ENCODE peak calls at places on chromosomes 6 and 20, in seven cellular contexts. One of them, this sample, is unnamed.

GRCh38 chr6:79684821-79685220 is 53.7 kb downstream of the SH3BGRL2 start:
- DNase-seq in sigmoid colon: no peak
- DNase-seq in HepG2: no peak
- DNase-seq in CD8-positive, alpha-beta T cell: no peak
- DNase-seq in Calu3: no peak
- DNase-seq in MCF 10A: no peak
- DNase-seq in left ventricle myocardium inferior: no peak
- DNase-seq in this sample: no peak

GRCh38 chr20:41249371-41249770 is 68.2 kb downstream of the ZHX3 start:
- DNase-seq in sigmoid colon: peak
- DNase-seq in HepG2: no peak
- DNase-seq in CD8-positive, alpha-beta T cell: no peak
- DNase-seq in Calu3: no peak
- DNase-seq in MCF 10A: peak
- DNase-seq in left ventricle myocardium inferior: peak
- DNase-seq in this sample: no peak

GRCh38 chr6:123589317-123589716 is 47.4 kb downstream of the TRDN start:
- DNase-seq in sigmoid colon: no peak
- DNase-seq in HepG2: no peak
- DNase-seq in CD8-positive, alpha-beta T cell: no peak
- DNase-seq in Calu3: no peak
- DNase-seq in MCF 10A: no peak
- DNase-seq in left ventricle myocardium inferior: no peak
- DNase-seq in this sample: no peak

GRCh38 chr6:112639436-112639835 is 292.3 kb downstream of the RFPL4B start:
- DNase-seq in sigmoid colon: no peak
- DNase-seq in HepG2: no peak
- DNase-seq in CD8-positive, alpha-beta T cell: no peak
- DNase-seq in Calu3: no peak
- DNase-seq in MCF 10A: peak
- DNase-seq in left ventricle myocardium inferior: no peak
- DNase-seq in this sample: no peak

GRCh38 chr6:125868996-125869395 is 78.2 kb downstream of the NCOA7 start:
- DNase-seq in sigmoid colon: peak
- DNase-seq in HepG2: no peak
- DNase-seq in CD8-positive, alpha-beta T cell: no peak
- DNase-seq in Calu3: no peak
- DNase-seq in MCF 10A: no peak
- DNase-seq in left ventricle myocardium inferior: peak
- DNase-seq in this sample: no peak

GRCh38 chr20:2840138-2840966 is at the start of the genes PCED1A and VPS16:
- DNase-seq in sigmoid colon: peak
- DNase-seq in HepG2: peak
- DNase-seq in CD8-positive, alpha-beta T cell: peak
- DNase-seq in Calu3: peak
- DNase-seq in MCF 10A: peak
- DNase-seq in left ventricle myocardium inferior: peak
- DNase-seq in this sample: peak

GRCh38 chr6:30770164-30770563 is 25.8 kb upstream of the IER3 start:
- DNase-seq in sigmoid colon: no peak
- DNase-seq in HepG2: no peak
- DNase-seq in CD8-positive, alpha-beta T cell: no peak
- DNase-seq in Calu3: no peak
- DNase-seq in MCF 10A: no peak
- DNase-seq in left ventricle myocardium inferior: no peak
- DNase-seq in this sample: no peak

GRCh38 chr6:107323133-107323785 is 136.1 kb downstream of the PDSS2 start:
- DNase-seq in sigmoid colon: no peak
- DNase-seq in HepG2: no peak
- DNase-seq in CD8-positive, alpha-beta T cell: no peak
- DNase-seq in Calu3: no peak
- DNase-seq in MCF 10A: no peak
- DNase-seq in left ventricle myocardium inferior: no peak
- DNase-seq in this sample: no peak

GRCh38 chr20:49541733-49542513 is 26.0 kb downstream of the PTGIS start:
- DNase-seq in sigmoid colon: peak
- DNase-seq in HepG2: peak
- DNase-seq in CD8-positive, alpha-beta T cell: peak
- DNase-seq in Calu3: peak
- DNase-seq in MCF 10A: peak
- DNase-seq in left ventricle myocardium inferior: peak
- DNase-seq in this sample: no peak

GRCh38 chr6:137165375-137166246 is 7.8 kb downstream of the IL22RA2 start:
- DNase-seq in sigmoid colon: no peak
- DNase-seq in HepG2: peak
- DNase-seq in CD8-positive, alpha-beta T cell: no peak
- DNase-seq in Calu3: peak
- DNase-seq in MCF 10A: peak
- DNase-seq in left ventricle myocardium inferior: no peak
- DNase-seq in this sample: no peak
- TF ChIP-seq CTCF in sigmoid colon: no peak
- TF ChIP-seq CTCF in HepG2: peak
- TF ChIP-seq CTCF in CD8-positive, alpha-beta T cell: no peak
- TF ChIP-seq CTCF in Calu3: peak
- TF ChIP-seq CTCF in MCF 10A: peak
- TF ChIP-seq CTCF in left ventricle myocardium inferior: peak
- TF ChIP-seq CTCF in this sample: peak

GRCh38 chr6:141199074-141199473 is 933.7 kb upstream of the GJE1 start:
- DNase-seq in sigmoid colon: no peak
- DNase-seq in HepG2: no peak
- DNase-seq in CD8-positive, alpha-beta T cell: no peak
- DNase-seq in Calu3: no peak
- DNase-seq in MCF 10A: no peak
- DNase-seq in left ventricle myocardium inferior: no peak
- DNase-seq in this sample: no peak

GRCh38 chr6:141195251-141195832 is 937.4 kb upstream of the GJE1 start:
- DNase-seq in sigmoid colon: no peak
- DNase-seq in HepG2: peak
- DNase-seq in CD8-positive, alpha-beta T cell: no peak
- DNase-seq in Calu3: no peak
- DNase-seq in MCF 10A: no peak
- DNase-seq in left ventricle myocardium inferior: no peak
- DNase-seq in this sample: no peak
- TF ChIP-seq CTCF in sigmoid colon: no peak
- TF ChIP-seq CTCF in HepG2: peak
- TF ChIP-seq CTCF in CD8-positive, alpha-beta T cell: no peak
- TF ChIP-seq CTCF in Calu3: no peak
- TF ChIP-seq CTCF in MCF 10A: no peak
- TF ChIP-seq CTCF in left ventricle myocardium inferior: no peak
- TF ChIP-seq CTCF in this sample: peak

GRCh38 chr20:62581308-62581707 is 61.0 kb upstream of the SLCO4A1 start:
- DNase-seq in sigmoid colon: no peak
- DNase-seq in HepG2: no peak
- DNase-seq in CD8-positive, alpha-beta T cell: no peak
- DNase-seq in Calu3: no peak
- DNase-seq in MCF 10A: no peak
- DNase-seq in left ventricle myocardium inferior: no peak
- DNase-seq in this sample: no peak

GRCh38 chr20:62584671-62585512 is 57.4 kb upstream of the SLCO4A1 start:
- DNase-seq in sigmoid colon: no peak
- DNase-seq in HepG2: no peak
- DNase-seq in CD8-positive, alpha-beta T cell: no peak
- DNase-seq in Calu3: no peak
- DNase-seq in MCF 10A: no peak
- DNase-seq in left ventricle myocardium inferior: no peak
- DNase-seq in this sample: no peak

GRCh38 chr20:62581806-62582205 is 60.5 kb upstream of the SLCO4A1 start:
- DNase-seq in sigmoid colon: no peak
- DNase-seq in HepG2: no peak
- DNase-seq in CD8-positive, alpha-beta T cell: no peak
- DNase-seq in Calu3: no peak
- DNase-seq in MCF 10A: no peak
- DNase-seq in left ventricle myocardium inferior: no peak
- DNase-seq in this sample: no peak

GRCh38 chr20:62585571-62585970 is 56.7 kb upstream of the SLCO4A1 start:
- DNase-seq in sigmoid colon: no peak
- DNase-seq in HepG2: no peak
- DNase-seq in CD8-positive, alpha-beta T cell: no peak
- DNase-seq in Calu3: no peak
- DNase-seq in MCF 10A: no peak
- DNase-seq in left ventricle myocardium inferior: no peak
- DNase-seq in this sample: no peak

GRCh38 chr20:62583424-62583920 is 58.8 kb upstream of the SLCO4A1 start:
- DNase-seq in sigmoid colon: peak
- DNase-seq in HepG2: no peak
- DNase-seq in CD8-positive, alpha-beta T cell: no peak
- DNase-seq in Calu3: no peak
- DNase-seq in MCF 10A: no peak
- DNase-seq in left ventricle myocardium inferior: no peak
- DNase-seq in this sample: no peak
- TF ChIP-seq CTCF in sigmoid colon: peak
- TF ChIP-seq CTCF in HepG2: peak
- TF ChIP-seq CTCF in CD8-positive, alpha-beta T cell: no peak
- TF ChIP-seq CTCF in Calu3: no peak
- TF ChIP-seq CTCF in MCF 10A: no peak
- TF ChIP-seq CTCF in left ventricle myocardium inferior: no peak
- TF ChIP-seq CTCF in this sample: peak

GRCh38 chr6:38808039-38808438 is 92.9 kb downstream of the DNAH8 start:
- DNase-seq in sigmoid colon: no peak
- DNase-seq in HepG2: no peak
- DNase-seq in CD8-positive, alpha-beta T cell: no peak
- DNase-seq in Calu3: no peak
- DNase-seq in MCF 10A: no peak
- DNase-seq in left ventricle myocardium inferior: no peak
- DNase-seq in this sample: no peak

GRCh38 chr6:38805127-38805655 is 90.1 kb downstream of the DNAH8 start:
- DNase-seq in sigmoid colon: no peak
- DNase-seq in HepG2: no peak
- DNase-seq in CD8-positive, alpha-beta T cell: no peak
- DNase-seq in Calu3: no peak
- DNase-seq in MCF 10A: no peak
- DNase-seq in left ventricle myocardium inferior: no peak
- DNase-seq in this sample: no peak

GRCh38 chr6:38806833-38807232 is 91.7 kb downstream of the DNAH8 start:
- DNase-seq in sigmoid colon: no peak
- DNase-seq in HepG2: no peak
- DNase-seq in CD8-positive, alpha-beta T cell: no peak
- DNase-seq in Calu3: peak
- DNase-seq in MCF 10A: no peak
- DNase-seq in left ventricle myocardium inferior: no peak
- DNase-seq in this sample: no peak

GRCh38 chr6:38805682-38806081 is 90.6 kb downstream of the DNAH8 start:
- DNase-seq in sigmoid colon: no peak
- DNase-seq in HepG2: no peak
- DNase-seq in CD8-positive, alpha-beta T cell: no peak
- DNase-seq in Calu3: no peak
- DNase-seq in MCF 10A: no peak
- DNase-seq in left ventricle myocardium inferior: no peak
- DNase-seq in this sample: no peak

GRCh38 chr6:38806271-38806670 is 91.2 kb downstream of the DNAH8 start:
- DNase-seq in sigmoid colon: no peak
- DNase-seq in HepG2: no peak
- DNase-seq in CD8-positive, alpha-beta T cell: no peak
- DNase-seq in Calu3: no peak
- DNase-seq in MCF 10A: no peak
- DNase-seq in left ventricle myocardium inferior: no peak
- DNase-seq in this sample: no peak
- TF ChIP-seq CTCF in sigmoid colon: no peak
- TF ChIP-seq CTCF in HepG2: no peak
- TF ChIP-seq CTCF in CD8-positive, alpha-beta T cell: no peak
- TF ChIP-seq CTCF in Calu3: no peak
- TF ChIP-seq CTCF in MCF 10A: no peak
- TF ChIP-seq CTCF in left ventricle myocardium inferior: no peak
- TF ChIP-seq CTCF in this sample: no peak

DNA sequence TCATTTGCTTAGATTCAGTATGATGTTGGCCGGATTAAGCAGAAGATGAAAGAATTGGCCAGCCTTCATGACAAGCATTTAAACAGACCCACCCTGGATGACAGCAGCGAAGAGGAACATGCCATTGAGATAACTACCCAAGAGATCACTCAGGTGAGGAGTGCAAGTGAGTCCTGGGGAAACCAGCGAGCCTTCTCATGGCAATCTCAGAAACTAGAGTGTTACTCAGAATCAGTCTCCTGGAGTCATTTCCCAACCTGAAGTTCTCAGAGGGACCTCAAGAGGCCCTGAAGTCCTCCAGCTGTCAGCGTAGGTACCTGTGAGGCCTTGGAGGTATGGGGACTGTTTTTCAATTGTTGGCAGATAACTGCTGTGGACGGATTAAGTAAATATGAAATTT is 16.9 kb downstream of the STX16 start:
- DNase-seq in sigmoid colon: no peak
- DNase-seq in HepG2: no peak
- DNase-seq in CD8-positive, alpha-beta T cell: no peak
- DNase-seq in Calu3: no peak
- DNase-seq in MCF 10A: no peak
- DNase-seq in left ventricle myocardium inferior: no peak
- DNase-seq in this sample: no peak
- TF ChIP-seq CTCF in sigmoid colon: no peak
- TF ChIP-seq CTCF in HepG2: no peak
- TF ChIP-seq CTCF in CD8-positive, alpha-beta T cell: no peak
- TF ChIP-seq CTCF in Calu3: no peak
- TF ChIP-seq CTCF in MCF 10A: no peak
- TF ChIP-seq CTCF in left ventricle myocardium inferior: no peak
- TF ChIP-seq CTCF in this sample: no peak

DNA sequence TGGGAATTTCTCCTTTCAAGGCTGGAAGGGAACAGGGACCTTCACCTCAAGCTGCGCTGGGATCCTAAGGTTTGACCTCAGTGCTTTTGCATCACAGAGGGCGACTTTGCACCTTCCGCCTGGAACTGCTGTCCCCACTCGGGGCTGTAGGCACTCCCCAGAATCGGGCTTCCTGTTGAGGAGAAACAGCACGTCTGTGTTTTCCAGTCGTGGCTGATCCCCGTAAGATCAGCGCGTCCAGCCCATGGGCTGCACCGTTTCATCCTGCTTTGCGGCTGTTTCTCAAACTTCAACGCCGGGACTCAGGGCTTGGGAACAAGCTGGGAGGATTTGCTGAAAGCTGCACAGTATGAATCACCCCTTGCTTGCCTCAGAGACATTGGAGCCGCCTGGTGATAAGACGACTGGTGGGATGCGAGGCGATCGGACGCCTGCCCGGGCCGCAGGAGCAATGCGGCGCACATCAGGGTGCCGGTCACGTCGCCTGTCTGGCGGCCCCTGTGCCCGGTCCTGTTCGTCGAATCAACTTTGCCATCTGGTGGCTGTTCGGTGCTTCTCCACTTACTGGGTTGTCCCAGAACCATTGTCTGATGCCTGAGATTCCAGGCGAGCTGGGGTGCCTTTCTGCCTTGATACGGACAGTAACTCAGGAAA is 53.6 kb upstream of the FRMD1 start:
- DNase-seq in sigmoid colon: peak
- DNase-seq in HepG2: peak
- DNase-seq in CD8-positive, alpha-beta T cell: no peak
- DNase-seq in Calu3: peak
- DNase-seq in MCF 10A: no peak
- DNase-seq in left ventricle myocardium inferior: peak
- DNase-seq in this sample: no peak
- TF ChIP-seq CTCF in sigmoid colon: peak
- TF ChIP-seq CTCF in HepG2: peak
- TF ChIP-seq CTCF in CD8-positive, alpha-beta T cell: no peak
- TF ChIP-seq CTCF in Calu3: peak
- TF ChIP-seq CTCF in MCF 10A: peak
- TF ChIP-seq CTCF in left ventricle myocardium inferior: peak
- TF ChIP-seq CTCF in this sample: peak

This sample was measured in chondrocyte.